ENCODE peak calls at places on chromosomes 4 and X, in five cellular contexts. N is HepG2, M is H1, A is NT2/D1, U is GM12878. L is an unnamed sample.
A peak's percentile ranks its signal among the peaks of the same experiment; 100 is the strongest.

GRCh38 chr4:90095000-90095399 is 32.2 kb upstream of the CCSER1 start:
- DNase-seq in N (no peak), M (no peak), A (no peak), U (no peak), L (no peak)

GRCh38 chrX:129736491-129736890 is 2.3 kb upstream of the XPNPEP2 start:
- DNase-seq in N (peak; percentile 39), M (no peak), A (no peak), U (no peak), L (no peak)

GRCh38 chrX:16123222-16123786 is at the start of gene GRPR:
- DNase-seq in N (peak; percentile 35), M (peak; percentile 70), A (peak; percentile 85), U (no peak), L (peak; percentile 78)

GRCh38 chrX:99705696-99706095 is 704.4 kb downstream of the PCDH19 start:
- DNase-seq in N (no peak), M (no peak), A (no peak), U (no peak), L (no peak)

GRCh38 chr4:74230902-74231499 is 73.1 kb downstream of the MTHFD2L start:
- DNase-seq in N (no peak), M (no peak), A (no peak), U (no peak), L (no peak)

GRCh38 chrX:131083510-131084142 is 25.5 kb downstream of the ARHGAP36 start:
- DNase-seq in N (peak; percentile 2), M (no peak), A (no peak), U (no peak), L (peak; percentile 4)

GRCh38 chr4:114108869-114109268 is 129.4 kb upstream of the ARSJ start:
- DNase-seq in N (peak; percentile 0), M (no peak), A (no peak), U (peak; percentile 15), L (no peak)

GRCh38 chr4:79626102-79626501 is 218.1 kb upstream of the GK2 start:
- DNase-seq in N (no peak), M (no peak), A (no peak), U (no peak), L (no peak)

GRCh38 chr4:74364649-74365491 is at the start of gene EREG:
- DNase-seq in N (no peak), M (peak; percentile 50), A (no peak), U (no peak), L (peak; percentile 10)

GRCh38 chr4:125938541-125938940 is 623.8 kb downstream of the FAT4 start:
- DNase-seq in N (no peak), M (no peak), A (no peak), U (no peak), L (no peak)

GRCh38 chrX:155048997-155049619 is 21.8 kb downstream of the CMC4 start:
- DNase-seq in N (peak; percentile 35), M (no peak), A (no peak), U (no peak), L (peak; percentile 77)

GRCh38 chrX:85611926-85612325 is 232.5 kb upstream of the POF1B start:
- DNase-seq in N (no peak), M (no peak), A (no peak), U (no peak), L (peak; percentile 11)

GRCh38 chrX:119646515-119646914 is 40.3 kb upstream of the NKRF start:
- DNase-seq in N (no peak), M (no peak), A (no peak), U (no peak), L (no peak)

GRCh38 chr4:95204873-95205272 is 343.9 kb downstream of the UNC5C start:
- DNase-seq in N (peak; percentile 9), M (no peak), A (no peak), U (no peak), L (peak; percentile 19)

GRCh38 chr4:183987987-183988392 is 82.9 kb downstream of the STOX2 start:
- DNase-seq in N (peak; percentile 7), M (no peak), A (peak; percentile 54), U (no peak), L (peak; percentile 28)

DNA sequence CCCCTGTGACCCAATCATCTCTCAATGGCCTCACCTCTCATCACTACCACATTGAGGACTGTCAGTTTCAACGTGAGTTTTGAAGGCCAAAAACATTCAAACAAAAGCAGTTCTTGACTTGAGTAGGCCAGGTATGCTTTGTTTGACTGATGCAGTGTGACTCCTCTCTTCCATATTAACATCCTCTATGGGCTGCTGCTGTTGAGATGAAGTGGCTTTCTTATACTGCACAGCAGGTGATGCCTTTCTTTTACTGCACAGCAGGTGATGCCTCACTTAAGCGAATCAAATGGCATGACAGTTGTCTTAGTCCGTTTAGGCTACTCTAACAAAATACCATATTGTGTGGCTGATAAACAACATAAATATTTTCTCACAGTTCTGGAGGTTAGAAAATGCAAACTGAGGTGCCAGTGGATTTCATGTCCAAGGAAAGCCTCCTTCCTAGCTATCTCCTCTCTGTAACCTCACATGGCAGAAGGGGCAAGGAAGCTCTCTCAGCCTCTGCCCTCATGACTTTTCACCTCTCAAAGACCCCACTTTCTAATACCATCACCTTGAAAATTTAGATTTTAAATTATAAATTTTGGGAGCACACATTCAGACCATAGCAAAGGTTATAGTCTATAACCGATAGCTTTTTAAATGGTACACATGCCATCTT is 2267.9 kb upstream of the AGA start:
- DNase-seq in N (no peak), M (peak; percentile 17), A (peak; percentile 8), U (no peak), L (no peak)
- TF ChIP-seq SUZ12 in N (no peak), M (no peak), A (no peak), U (no peak), L (no peak)

GRCh38 chr4:55795342-55795741 is 24.2 kb upstream of the EXOC1L start:
- DNase-seq in N (no peak), M (no peak), A (no peak), U (no peak), L (no peak)
- TF ChIP-seq SUZ12 in N (no peak), M (no peak), A (no peak), U (no peak), L (no peak)

GRCh38 chr4:83082777-83083176 is 31.8 kb downstream of the PLAC8 start:
- DNase-seq in N (no peak), M (no peak), A (no peak), U (no peak), L (no peak)
- TF ChIP-seq SUZ12 in N (no peak), M (no peak), A (no peak), U (no peak), L (no peak)

GRCh38 chr4:112288455-112288854 is 2.8 kb upstream of the TIFA start:
- DNase-seq in N (no peak), M (no peak), A (no peak), U (no peak), L (no peak)
- TF ChIP-seq SUZ12 in N (no peak), M (no peak), A (no peak), U (no peak), L (no peak)

DNA sequence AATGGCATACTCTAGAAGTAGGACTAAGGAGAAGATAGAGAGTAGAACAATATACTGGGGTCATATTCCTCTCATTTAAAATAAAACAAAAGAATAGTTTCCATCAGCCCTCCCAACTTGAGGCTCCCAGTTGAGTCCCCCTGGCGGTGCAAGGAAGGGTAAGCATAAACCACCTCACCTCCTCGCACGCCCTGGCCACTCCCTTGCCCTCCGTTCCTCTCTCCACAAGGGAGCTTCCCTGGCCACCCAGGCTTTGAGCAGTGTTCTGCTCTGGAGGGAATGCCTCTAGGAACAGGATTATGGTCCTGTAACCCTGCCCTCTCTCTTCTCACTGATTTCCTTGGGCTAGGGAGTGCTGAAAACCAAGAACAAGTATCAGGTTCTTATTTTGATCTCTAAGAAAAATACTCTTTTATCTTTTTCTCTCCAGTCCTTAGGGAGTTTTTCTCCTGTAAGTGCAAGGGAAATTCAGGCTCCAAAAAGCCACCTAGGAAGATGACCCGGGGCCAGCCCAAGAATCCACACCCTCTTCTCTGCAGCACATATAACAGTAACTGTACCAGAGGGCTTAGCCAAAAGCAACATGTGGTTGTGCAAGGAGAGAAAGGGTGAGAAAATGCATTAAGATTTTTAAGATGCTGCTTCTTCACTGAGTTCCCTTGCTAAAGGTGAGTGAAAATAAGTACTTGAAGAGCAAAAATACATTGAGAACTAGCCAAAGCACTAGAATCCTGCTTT is 69.9 kb downstream of the USP38 start:
- DNase-seq in N (no peak), M (peak; percentile 1), A (no peak), U (no peak), L (no peak)
- TF ChIP-seq SUZ12 in N (no peak), M (no peak), A (no peak), U (no peak), L (no peak)

DNA sequence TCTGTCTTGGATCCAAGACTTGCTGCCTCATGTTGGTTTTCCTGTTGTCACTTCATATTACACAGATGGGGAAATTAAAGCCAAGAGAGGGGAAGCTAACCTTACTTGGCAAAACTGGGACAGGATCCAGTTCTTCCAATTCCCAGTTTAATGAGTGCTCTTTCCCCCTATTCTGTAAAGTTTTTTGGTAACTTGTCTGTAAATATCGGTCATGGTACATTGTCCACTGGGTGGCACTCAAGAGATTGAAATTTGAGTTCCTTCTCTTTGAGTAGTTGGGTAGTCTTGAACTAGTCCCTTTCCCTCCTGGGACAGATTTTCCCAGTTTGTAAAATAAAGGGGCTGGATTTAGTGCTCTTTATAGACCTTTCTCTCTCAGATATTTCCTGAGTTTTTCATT is 12.4 kb upstream of the EOLA2 start:
- DNase-seq in N (peak; percentile 16), M (no peak), A (peak; percentile 11), U (no peak), L (peak; percentile 51)
- TF ChIP-seq SUZ12 in N (no peak), M (no peak), A (no peak), U (no peak), L (no peak)

L was measured in HEK293T.